ENCODE peak calls at places on chromosome 19, in seven cellular contexts. D is PC-9; O is K562; G is NCI-H446; F is naive B cell; A is stimulated activated CD4-positive, alpha-beta T cell treated with anti-CD3 and anti-CD28 coated beads, Interleukin-4, amount 100 ng/mL, for 24 hours; X is COR-L47. E is an unnamed sample.

GRCh38 chr19:12400618-12401502 is at the start of gene ZNF799:
- DNase-seq in O (peak), F (peak), X (peak), D (peak), G (peak), A (peak), E (peak)

GRCh38 chr19:12994701-12995595 is at the start of gene NFIX:
- DNase-seq in X (peak), D (no peak), G (no peak), F (peak), O (peak), A (peak), E (peak)

GRCh38 chr19:33749619-33750175 is 47.0 kb upstream of the KCTD15 start:
- DNase-seq in G (no peak), X (no peak), A (no peak), O (no peak), F (no peak), D (no peak), E (no peak)

GRCh38 chr19:18995804-18996241 is 37.5 kb downstream of the SUGP2 start:
- DNase-seq in D (peak), X (no peak), G (no peak), F (no peak), A (peak), O (peak), E (peak)

GRCh38 chr19:19115954-19116353 is 22.3 kb downstream of the TMEM161A start:
- DNase-seq in F (no peak), G (no peak), D (no peak), A (peak), O (peak), X (no peak), E (peak)

GRCh38 chr19:55289117-55289796 is 5.5 kb downstream of the BRSK1 start:
- DNase-seq in A (no peak), F (no peak), D (no peak), O (no peak), X (no peak), G (no peak), E (no peak)

GRCh38 chr19:52991484-52991883 is 22.2 kb upstream of the ERVV-1 start:
- DNase-seq in O (no peak), D (peak), A (no peak), X (no peak), G (no peak), F (no peak), E (no peak)

GRCh38 chr19:38073806-38074685 is 150.0 kb downstream of the DPF1 start:
- DNase-seq in A (no peak), G (no peak), O (no peak), X (no peak), D (no peak), F (no peak), E (no peak)

GRCh38 chr19:38693380-38694223 is 46.2 kb downstream of the ACTN4 start:
- DNase-seq in F (no peak), D (peak), X (no peak), A (peak), G (no peak), O (no peak), E (peak)

GRCh38 chr19:1910169-1910568 is 5.0 kb downstream of the ADAT3 start:
- DNase-seq in A (no peak), X (no peak), G (no peak), F (no peak), D (no peak), O (no peak), E (no peak)

GRCh38 chr19:38830039-38830733 is 1.4 kb downstream of the ECH1 start:
- DNase-seq in F (no peak), G (no peak), A (no peak), O (no peak), X (no peak), D (peak), E (no peak)

GRCh38 chr19:7905298-7905697 is 1.6 kb downstream of the MAP2K7 start:
- DNase-seq in D (no peak), G (no peak), O (no peak), X (no peak), A (no peak), F (no peak), E (no peak)

GRCh38 chr19:15292847-15293582 is 39.3 kb downstream of the BRD4 start:
- DNase-seq in X (no peak), G (peak), D (no peak), F (no peak), O (no peak), A (no peak), E (peak)

GRCh38 chr19:35112995-35113693 is 2.5 kb upstream of the FXYD3 start:
- DNase-seq in G (no peak), A (no peak), D (no peak), F (no peak), X (no peak), O (no peak), E (no peak)

GRCh38 chr19:47699360-47699917 is 13.8 kb upstream of the EHD2 start:
- DNase-seq in O (peak), G (no peak), F (peak), A (peak), D (no peak), X (peak), E (peak)

GRCh38 chr19:48719263-48720171 is at the start of gene MAMSTR:
- DNase-seq in A (no peak), O (no peak), F (no peak), D (no peak), G (no peak), X (no peak), E (peak)

GRCh38 chr19:46133101-46133627 is 8.7 kb upstream of the IGFL3 start:
- DNase-seq in F (no peak), A (no peak), X (peak), D (peak), G (peak), O (no peak), E (no peak)

GRCh38 chr19:1650627-1651009 is 1.8 kb downstream of the TCF3 start:
- DNase-seq in F (peak), G (no peak), D (no peak), X (peak), O (no peak), A (peak), E (peak)

GRCh38 chr19:55279376-55279772 is 536 bp downstream of the HSPBP1 start:
- DNase-seq in A (no peak), D (no peak), O (no peak), G (no peak), F (no peak), X (no peak), E (no peak)

GRCh38 chr19:47309608-47310007 is at the start of gene C5AR1:
- DNase-seq in D (no peak), X (no peak), G (no peak), A (no peak), F (no peak), O (peak), E (peak)

E was measured in left ventricle myocardium superior.